ENCODE peak calls at places on chromosomes 2 and 18, in seven cellular contexts. I is fibroblast of mammary gland, B is HFF-Myc, D is astrocyte of the spinal cord, A is Panc1, G is heart right ventricle, J is activated B cell treated with CpG ODN at 0.5 μM for 24 hours. R is an unnamed sample.

GRCh38 chr18:76374330-76375281 is 120.4 kb downstream of the ZNF516 start:
- DNase-seq in I (no peak), B (no peak), G (no peak), A (no peak), D (no peak), J (no peak), R (no peak)

GRCh38 chr2:120678251-120678650 is 57.4 kb upstream of the GLI2 start:
- DNase-seq in G (no peak), I (no peak), A (no peak), B (peak; percentile 25), D (no peak), J (no peak), R (no peak)

GRCh38 chr2:54672587-54673456 is 50.6 kb upstream of the EML6 start:
- DNase-seq in A (no peak), J (no peak), B (no peak), G (no peak), I (peak; percentile 35), D (no peak), R (no peak)

GRCh38 chr2:241558532-241559488 is at the start of gene BOK:
- DNase-seq in B (peak; percentile 30), D (peak; percentile 79), J (no peak), G (peak; percentile 55), A (no peak), I (peak; percentile 72), R (no peak)

GRCh38 chr18:31162419-31162793 is 250 bp downstream of the DSC1 start:
- DNase-seq in D (no peak), B (no peak), J (no peak), I (no peak), G (no peak), A (no peak), R (no peak)

GRCh38 chr2:120681696-120682288 is 53.9 kb upstream of the GLI2 start:
- DNase-seq in I (no peak), D (no peak), J (no peak), A (no peak), B (no peak), G (no peak), R (no peak)

GRCh38 chr2:135473567-135473966 is 57.5 kb downstream of the ZRANB3 start:
- DNase-seq in I (peak; percentile 17), D (peak; percentile 36), B (no peak), A (peak; percentile 15), J (no peak), G (no peak), R (no peak)

GRCh38 chr2:237026981-237027711 is 58.5 kb upstream of the COPS8 start:
- DNase-seq in D (peak; percentile 80), J (no peak), I (peak; percentile 81), B (peak; percentile 38), G (peak; percentile 72), A (peak; percentile 25), R (peak; percentile 37)

GRCh38 chr2:39522518-39522877 is 85.4 kb upstream of the MAP4K3 start:
- DNase-seq in G (no peak), A (no peak), I (no peak), J (no peak), B (no peak), D (no peak), R (no peak)

GRCh38 chr2:200317975-200318374 is 11.5 kb downstream of the SPATS2L start:
- DNase-seq in J (no peak), A (no peak), I (no peak), B (no peak), G (no peak), D (no peak), R (no peak)

GRCh38 chr2:74806913-74807312 is 27.0 kb upstream of the HK2 start:
- DNase-seq in B (no peak), D (no peak), G (no peak), A (no peak), I (no peak), J (no peak), R (no peak)

GRCh38 chr2:215531284-215531683 is 95.4 kb upstream of the FN1 start:
- DNase-seq in A (no peak), D (peak; percentile 88), J (no peak), B (no peak), I (peak; percentile 79), G (no peak), R (no peak)

GRCh38 chr2:8520791-8521344 is 161.0 kb upstream of the ID2 start:
- DNase-seq in B (no peak), G (no peak), J (no peak), A (no peak), D (no peak), I (peak; percentile 14), R (no peak)

GRCh38 chr18:56115072-56116038 is 523.0 kb downstream of the TXNL1 start:
- DNase-seq in G (no peak), B (no peak), D (no peak), J (no peak), I (no peak), A (no peak), R (no peak)

GRCh38 chr18:23503038-23503966 is at the start of gene RMC1:
- DNase-seq in D (peak; percentile 95), G (peak; percentile 99), J (peak; percentile 100), I (peak; percentile 87), B (peak; percentile 52), A (no peak), R (peak; percentile 96)

GRCh38 chr18:57801379-57802165 is 1.5 kb downstream of the ATP8B1 start:
- DNase-seq in J (no peak), G (peak; percentile 23), I (no peak), A (no peak), B (no peak), D (no peak), R (no peak)

GRCh38 chr2:101330253-101330921 is 21.9 kb upstream of the RNF149 start:
- DNase-seq in B (no peak), A (no peak), G (peak; percentile 35), I (no peak), D (peak; percentile 49), J (no peak), R (no peak)

GRCh38 chr2:172970660-172971059 is 105.0 kb upstream of the MAP3K20 start:
- DNase-seq in I (no peak), J (no peak), A (no peak), B (no peak), G (no peak), D (no peak), R (no peak)

GRCh38 chr2:227765788-227766187 is 20.1 kb downstream of the SCYGR8 start:
- DNase-seq in D (no peak), I (no peak), B (no peak), J (no peak), A (no peak), G (no peak), R (no peak)

GRCh38 chr2:156083707-156084494 is 248.6 kb downstream of the NR4A2 start:
- DNase-seq in I (peak; percentile 44), A (no peak), G (no peak), D (peak; percentile 6), J (no peak), B (no peak), R (no peak)

GRCh38 chr2:146651361-146651760 is 1193.5 kb upstream of the ACVR2A start:
- DNase-seq in D (no peak), B (no peak), J (no peak), I (peak; percentile 4), G (no peak), A (no peak), R (no peak)

GRCh38 chr2:239551206-239551605 is 150.4 kb upstream of the HDAC4 start:
- DNase-seq in D (no peak), B (no peak), G (no peak), A (no peak), I (no peak), J (peak; percentile 3), R (no peak)

GRCh38 chr2:238942080-238942761 is 94.3 kb downstream of the TWIST2 start:
- DNase-seq in D (no peak), G (no peak), J (no peak), B (no peak), I (no peak), A (no peak), R (no peak)

GRCh38 chr2:62362561-62362960 is 143.4 kb downstream of the TMEM17 start:
- DNase-seq in D (no peak), I (no peak), B (no peak), G (no peak), J (no peak), A (no peak), R (no peak)

GRCh38 chr2:31384351-31384750 is 30.2 kb downstream of the XDH start:
- DNase-seq in I (peak; percentile 95), B (peak; percentile 73), G (no peak), D (peak; percentile 96), J (no peak), A (no peak), R (no peak)

DNA sequence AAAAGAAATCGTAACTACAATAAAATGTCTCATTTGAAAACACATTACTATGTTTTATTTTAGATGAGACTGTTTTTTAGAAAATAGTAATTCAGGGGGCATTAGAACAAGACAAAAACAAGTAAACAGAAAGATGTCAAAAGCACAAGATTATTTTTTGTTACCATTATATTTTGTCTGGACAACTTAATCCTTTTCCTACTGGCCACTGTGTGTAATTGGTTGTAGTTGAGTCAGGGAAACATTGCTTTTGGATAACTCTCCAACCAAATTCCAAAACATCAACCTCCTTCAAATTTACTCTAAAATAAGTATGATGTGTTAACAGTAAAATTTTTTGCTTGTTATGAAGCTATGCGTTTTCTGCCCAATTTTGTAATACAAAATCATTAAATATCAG is 11.5 kb upstream of the MEIS1 start:
- DNase-seq in D (no peak), B (no peak), J (no peak), A (no peak), I (no peak), G (no peak), R (no peak)
- TF ChIP-seq CTCF in D (no peak), B (no peak), J (no peak), A (no peak), I (no peak), G (no peak), R (no peak)

GRCh38 chr2:201452058-201452736 is 657 bp downstream of the STRADB start:
- DNase-seq in J (no peak), G (no peak), I (peak; percentile 48), B (no peak), D (no peak), A (no peak), R (no peak)
- TF ChIP-seq CTCF in J (no peak), G (no peak), I (no peak), B (no peak), D (no peak), A (peak; percentile 18), R (no peak)

DNA sequence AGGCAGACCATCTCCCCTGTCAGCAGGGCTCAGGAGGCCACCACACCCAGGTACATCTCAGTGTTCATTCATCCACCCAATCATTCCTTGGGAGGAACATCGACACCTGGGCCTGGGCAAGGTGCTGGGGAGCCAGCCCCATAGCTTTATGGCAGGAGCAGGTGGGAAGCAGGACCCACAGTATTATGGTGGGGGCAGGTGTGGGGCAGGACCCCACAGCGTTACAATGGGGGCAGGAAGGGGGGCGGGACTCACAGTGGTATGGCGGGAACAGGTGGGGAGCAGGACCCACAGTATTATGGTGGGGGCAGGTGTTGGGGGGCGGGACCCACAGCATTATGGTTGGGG is 128.8 kb upstream of the HS6ST1 start:
- DNase-seq in G (no peak), D (no peak), I (no peak), A (no peak), J (no peak), B (no peak), R (no peak)
- TF ChIP-seq CTCF in G (no peak), D (no peak), I (no peak), A (no peak), J (no peak), B (no peak), R (no peak)

DNA sequence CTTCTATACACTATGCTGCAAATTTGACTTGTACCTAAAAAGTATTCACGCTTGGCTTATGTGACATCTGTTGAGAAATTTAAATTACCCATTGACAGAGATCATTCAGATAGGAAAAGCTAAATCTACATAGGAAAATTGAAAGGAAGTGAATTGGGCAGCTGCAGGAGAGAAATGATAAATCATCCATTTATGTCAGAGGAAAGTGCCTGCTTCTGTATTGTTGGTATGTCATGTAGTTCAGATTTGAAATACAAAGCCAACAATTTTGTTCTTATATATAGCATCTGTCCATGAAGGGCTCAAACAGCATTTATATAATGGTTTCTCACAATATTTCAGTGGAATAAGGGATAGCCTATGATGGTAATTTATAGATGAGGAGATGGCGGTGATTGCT is 17.6 kb downstream of the LINC00305 start:
- DNase-seq in A (no peak), D (no peak), J (no peak), B (no peak), I (no peak), G (no peak), R (no peak)
- TF ChIP-seq CTCF in A (no peak), D (no peak), J (no peak), B (no peak), I (no peak), G (no peak), R (no peak)